ENCODE peak calls at places on chromosomes 3 and 15, in four cellular contexts. K, H, M and U are unnamed samples.

GRCh38 chr3:2921903-2922302 is 188.3 kb downstream of the IL5RA start:
- DNase-seq in M (peak), K (no peak), H (no peak), U (peak)

GRCh38 chr15:89975482-89976291 is 25.4 kb upstream of the ZNF710 start:
- DNase-seq in K (no peak), M (no peak), H (no peak), U (no peak)

GRCh38 chr3:11238880-11239279 is 33.3 kb upstream of the ATG7 start:
- DNase-seq in K (no peak), M (no peak), H (no peak), U (peak)

GRCh38 chr3:57803647-57804081 is 47.6 kb downstream of the SLMAP start:
- DNase-seq in K (no peak), M (no peak), H (peak), U (no peak)

GRCh38 chr3:134211797-134212196 is 38.9 kb downstream of the RYK start:
- DNase-seq in H (no peak), M (peak), K (no peak), U (peak)

GRCh38 chr3:100029052-100029451 is 85.2 kb downstream of the FILIP1L start:
- DNase-seq in K (no peak), H (no peak), M (no peak), U (no peak)

GRCh38 chr3:128289534-128289933 is 136.3 kb downstream of the EEFSEC start:
- DNase-seq in K (no peak), H (no peak), M (no peak), U (no peak)

GRCh38 chr15:34583399-34584320 is at the start of gene GOLGA8B:
- DNase-seq in M (peak), H (peak), K (peak), U (peak)

GRCh38 chr15:67091073-67091965 is 25.9 kb downstream of the SMAD3 start:
- DNase-seq in M (peak), H (no peak), K (peak), U (peak)

GRCh38 chr15:44082558-44083151 is 112.4 kb downstream of the FRMD5 start:
- DNase-seq in H (no peak), K (no peak), M (no peak), U (no peak)

GRCh38 chr3:11236588-11237461 is 35.4 kb upstream of the ATG7 start:
- DNase-seq in K (peak), H (no peak), M (peak), U (peak)

GRCh38 chr3:180619723-180620122 is 17.8 kb downstream of the TTC14 start:
- DNase-seq in K (no peak), M (no peak), H (no peak), U (no peak)